ENCODE peak calls at places on chromosomes 7 and 10, in seven cellular contexts. E is H7, R is MM.1S, N is OCI-LY7, S is RWPE2, A is AG04450, H is choroid plexus epithelial cell. Y is an unnamed sample.

GRCh38 chr10:61836888-61837747 is 64.4 kb upstream of the ARID5B start:
- DNase-seq in A (peak), H (peak), R (no peak), E (no peak), S (no peak), N (no peak), Y (peak)

GRCh38 chr10:132848951-132849545 is 63.1 kb upstream of the NKX6-2 start:
- DNase-seq in E (peak), H (no peak), N (no peak), R (no peak), S (peak), A (no peak), Y (no peak)

GRCh38 chr10:77869626-77870420 is 56.7 kb downstream of the DLG5 start:
- DNase-seq in N (no peak), A (no peak), S (no peak), H (no peak), R (no peak), E (no peak), Y (peak)

GRCh38 chr7:134298902-134299683 is 17.6 kb downstream of the SLC35B4 start:
- DNase-seq in A (peak), N (no peak), E (no peak), R (peak), S (no peak), H (peak), Y (no peak)

GRCh38 chr7:63045575-63045974 is 953.1 kb upstream of the ZNF722 start:
- DNase-seq in H (no peak), A (no peak), R (no peak), S (no peak), E (no peak), N (no peak), Y (no peak)

GRCh38 chr10:129963076-129963830 is 821 bp downstream of the EBF3 start:
- DNase-seq in R (no peak), N (no peak), E (peak), A (no peak), H (peak), S (no peak), Y (no peak)

GRCh38 chr7:3119963-3120362 is 76.3 kb upstream of the CARD11 start:
- DNase-seq in A (no peak), E (no peak), H (no peak), S (no peak), N (no peak), R (no peak), Y (no peak)

GRCh38 chr7:125563557-125563956 is 633.9 kb upstream of the POT1 start:
- DNase-seq in A (no peak), R (no peak), H (no peak), E (no peak), N (no peak), S (no peak), Y (no peak)

GRCh38 chr7:157250605-157251228 is 86.1 kb upstream of the DNAJB6 start:
- DNase-seq in S (no peak), N (peak), R (peak), E (peak), A (no peak), H (peak), Y (peak)

GRCh38 chr7:22860337-22860736 is 37.7 kb upstream of the TOMM7 start:
- DNase-seq in A (no peak), S (no peak), N (no peak), R (no peak), E (no peak), H (no peak), Y (no peak)

GRCh38 chr7:135215180-135215579 is 3.9 kb upstream of the WDR91 start:
- DNase-seq in N (no peak), S (no peak), R (no peak), E (no peak), H (no peak), A (no peak), Y (no peak)

GRCh38 chr7:98203261-98203963 is 7.8 kb upstream of the BHLHA15 start:
- DNase-seq in R (no peak), N (peak), A (no peak), S (no peak), H (no peak), E (no peak), Y (no peak)

GRCh38 chr10:58952747-58953466 is 223.5 kb upstream of the PHYHIPL start:
- DNase-seq in S (no peak), H (peak), E (peak), N (peak), A (no peak), R (peak), Y (peak)

GRCh38 chr7:1706381-1706720 is 36.3 kb downstream of the ELFN1 start:
- DNase-seq in N (no peak), A (no peak), H (no peak), E (no peak), R (no peak), S (no peak), Y (no peak)

GRCh38 chr10:20993387-20994170 is 96.5 kb upstream of the NEBL start:
- DNase-seq in R (no peak), H (peak), A (no peak), S (no peak), E (no peak), N (no peak), Y (peak)

GRCh38 chr7:155807805-155808550 is 4.3 kb downstream of the SHH start:
- DNase-seq in N (no peak), S (no peak), R (no peak), E (peak), H (no peak), A (no peak), Y (no peak)

GRCh38 chr10:130167193-130167592 is 31.0 kb downstream of the GLRX3 start:
- DNase-seq in H (no peak), S (no peak), R (no peak), E (no peak), A (no peak), N (no peak), Y (no peak)

GRCh38 chr10:30788307-30788706 is 158.8 kb upstream of the LYZL2 start:
- DNase-seq in A (no peak), H (peak), N (no peak), E (no peak), S (no peak), R (peak), Y (no peak)
- H3K4me3 ChIP-seq in A (no peak), H (no peak), N (no peak), E (no peak), S (no peak), R (no peak), Y (no peak)

GRCh38 chr10:89263531-89263930 is 12.0 kb upstream of the LIPA start:
- DNase-seq in E (no peak), A (no peak), R (no peak), H (no peak), N (no peak), S (no peak), Y (no peak)
- H3K4me3 ChIP-seq in E (no peak), A (no peak), R (no peak), H (no peak), N (no peak), S (no peak), Y (no peak)

DNA sequence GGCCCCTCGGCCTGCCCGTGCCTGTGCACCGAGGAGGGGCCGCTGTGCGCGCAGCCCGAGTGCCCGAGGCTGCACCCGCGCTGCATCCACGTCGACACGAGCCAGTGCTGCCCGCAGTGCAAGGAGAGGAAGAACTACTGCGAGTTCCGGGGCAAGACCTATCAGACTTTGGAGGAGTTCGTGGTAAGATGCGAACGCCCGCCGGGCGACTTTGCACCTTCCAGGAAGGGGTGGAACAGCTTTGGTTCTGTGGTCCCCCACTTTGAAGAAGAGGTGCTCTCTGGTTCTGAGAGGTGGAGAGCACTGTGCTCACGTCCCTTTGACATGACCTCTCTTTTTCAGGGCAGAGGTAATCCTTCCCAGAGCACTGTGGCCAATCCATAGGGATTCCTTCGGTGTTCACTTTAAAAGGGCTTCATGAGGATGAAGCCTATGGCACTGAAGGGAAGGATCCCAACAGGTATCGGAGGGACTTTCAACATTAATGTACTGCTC is 2.6 kb downstream of the VWC2 start:
- DNase-seq in R (no peak), H (no peak), N (no peak), S (no peak), E (peak), A (no peak), Y (no peak)
- H3K4me3 ChIP-seq in R (no peak), H (no peak), N (no peak), S (no peak), E (peak), A (no peak), Y (peak)

GRCh38 chr10:43304079-43304686 is 37.3 kb upstream of the RASGEF1A start:
- DNase-seq in N (no peak), R (no peak), A (no peak), H (no peak), E (no peak), S (no peak), Y (no peak)
- H3K4me3 ChIP-seq in N (no peak), R (peak), A (peak), H (peak), E (peak), S (peak), Y (peak)

DNA sequence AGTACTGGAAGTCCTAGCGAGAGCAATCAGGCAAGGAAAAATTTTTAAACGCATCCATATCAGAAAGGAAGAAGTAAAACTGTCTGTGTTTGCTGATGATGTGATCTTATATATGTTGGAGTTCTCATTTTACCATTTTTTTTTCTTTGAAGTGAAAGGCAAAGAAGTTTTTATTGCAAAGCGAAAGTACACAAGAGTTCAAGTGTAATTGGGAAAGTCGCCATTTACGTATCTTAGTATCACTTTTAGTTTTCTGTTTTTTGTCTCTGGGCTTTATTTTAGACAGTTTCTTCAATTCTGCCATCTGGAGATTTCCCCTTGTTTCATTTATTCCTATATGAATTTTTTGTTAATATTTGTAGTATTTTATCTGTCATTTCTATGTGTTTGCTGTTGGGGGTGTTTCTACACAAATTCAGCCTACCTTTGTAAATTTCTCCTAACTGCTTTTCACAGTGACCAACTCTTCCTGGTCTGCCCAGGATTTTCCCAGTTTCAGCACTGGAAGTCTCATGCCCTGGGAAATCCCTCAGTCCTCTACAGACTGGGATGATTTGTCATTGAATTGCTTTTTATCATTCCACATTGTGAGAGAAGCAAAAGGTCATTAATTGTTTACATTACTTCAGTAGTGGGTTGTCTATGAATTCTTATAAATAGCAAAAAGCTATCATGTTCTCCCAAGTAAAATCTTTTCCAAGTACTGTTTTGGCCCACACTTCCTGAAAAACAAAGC is 23.2 kb downstream of the BET1 start:
- DNase-seq in S (no peak), A (no peak), R (no peak), N (no peak), E (no peak), H (no peak), Y (no peak)
- H3K4me3 ChIP-seq in S (no peak), A (no peak), R (no peak), N (peak), E (no peak), H (no peak), Y (no peak)

GRCh38 chr7:29285451-29285807 is 90.9 kb downstream of the CHN2 start:
- DNase-seq in S (no peak), E (no peak), A (no peak), R (no peak), H (peak), N (no peak), Y (peak)
- H3K4me3 ChIP-seq in S (no peak), E (no peak), A (no peak), R (no peak), H (no peak), N (no peak), Y (no peak)